ENCODE peak calls at places on chromosomes 16 and 17, in four cellular contexts. I is NCI-H69, S is left ventricle myocardium inferior, Q is cardiac septum. N is an unnamed sample.

GRCh38 chr16:11181242-11181888 is 74.6 kb downstream of the SOCS1 start:
- DNase-seq in I (no peak), S (no peak), Q (no peak), N (no peak)

GRCh38 chr17:36777118-36777517 is 160.2 kb upstream of the LHX1 start:
- DNase-seq in I (no peak), S (no peak), Q (peak), N (peak)

GRCh38 chr17:41082565-41083136 is 1.3 kb upstream of the KRTAP4-7 start:
- DNase-seq in I (peak), S (no peak), Q (no peak), N (no peak)

GRCh38 chr17:6555331-6556120 is 829 bp downstream of the PITPNM3 start:
- DNase-seq in I (peak), S (no peak), Q (no peak), N (no peak)

GRCh38 chr16:66520406-66521194 is 29.3 kb downstream of the TK2 start:
- DNase-seq in I (no peak), S (peak), Q (peak), N (no peak)

GRCh38 chr16:20674684-20675487 is 22.6 kb downstream of the ACSM1 start:
- DNase-seq in I (no peak), S (no peak), Q (no peak), N (no peak)

GRCh38 chr17:7745748-7746470 is 28.4 kb downstream of the DNAH2 start:
- DNase-seq in I (no peak), S (no peak), Q (peak), N (no peak)

GRCh38 chr17:46106966-46107644 is 86.1 kb downstream of the KANSL1 start:
- DNase-seq in I (no peak), S (no peak), Q (no peak), N (no peak)

GRCh38 chr16:4175849-4176248 is 59.6 kb upstream of the ADCY9 start:
- DNase-seq in I (no peak), S (no peak), Q (no peak), N (no peak)